ENCODE peak calls at places on chromosomes 3 and 15, in four cellular contexts. One of them, this sample, is unnamed.

GRCh38 chr15:78216276-78217229 is 17.8 kb downstream of the ACSBG1 start:
- DNase-seq in IMR-90: no peak
- DNase-seq in mesendoderm: no peak
- DNase-seq in H1: no peak
- DNase-seq in this sample: no peak

GRCh38 chr3:133944181-133944580 is 48.5 kb upstream of the RAB6B start:
- DNase-seq in IMR-90: peak
- DNase-seq in mesendoderm: no peak
- DNase-seq in H1: no peak
- DNase-seq in this sample: no peak

GRCh38 chr3:188339410-188340295 is 185.7 kb downstream of the LPP start:
- DNase-seq in IMR-90: no peak
- DNase-seq in mesendoderm: peak
- DNase-seq in H1: no peak
- DNase-seq in this sample: no peak

GRCh38 chr15:62307551-62307950 is 142.5 kb upstream of the C2CD4B start:
- DNase-seq in IMR-90: peak
- DNase-seq in mesendoderm: peak
- DNase-seq in H1: no peak
- DNase-seq in this sample: no peak

GRCh38 chr15:82838096-82838735 is 28.8 kb downstream of the WHAMM start:
- DNase-seq in IMR-90: no peak
- DNase-seq in mesendoderm: no peak
- DNase-seq in H1: no peak
- DNase-seq in this sample: no peak

GRCh38 chr3:67653425-67654098 is 850 bp downstream of the SUCLG2 start:
- DNase-seq in IMR-90: peak
- DNase-seq in mesendoderm: no peak
- DNase-seq in H1: no peak
- DNase-seq in this sample: no peak

GRCh38 chr15:29596266-29596665 is 226.0 kb downstream of the TJP1 start:
- DNase-seq in IMR-90: peak
- DNase-seq in mesendoderm: no peak
- DNase-seq in H1: no peak
- DNase-seq in this sample: no peak

GRCh38 chr3:59245879-59246501 is 196.2 kb upstream of the CFAP20DC start:
- DNase-seq in IMR-90: peak
- DNase-seq in mesendoderm: peak
- DNase-seq in H1: no peak
- DNase-seq in this sample: no peak

GRCh38 chr3:146161725-146162047 is 702 bp upstream of the PLOD2 start:
- DNase-seq in IMR-90: peak
- DNase-seq in mesendoderm: peak
- DNase-seq in H1: no peak
- DNase-seq in this sample: no peak

GRCh38 chr3:134804508-134805480 is 9.7 kb downstream of the EPHB1 start:
- DNase-seq in IMR-90: no peak
- DNase-seq in mesendoderm: no peak
- DNase-seq in H1: peak
- DNase-seq in this sample: no peak

GRCh38 chr15:48507416-48508065 is 138.0 kb downstream of the FBN1 start:
- DNase-seq in IMR-90: peak
- DNase-seq in mesendoderm: peak
- DNase-seq in H1: no peak
- DNase-seq in this sample: peak

GRCh38 chr3:33360136-33360825 is 79.9 kb downstream of the UBP1 start:
- DNase-seq in IMR-90: peak
- DNase-seq in mesendoderm: no peak
- DNase-seq in H1: no peak
- DNase-seq in this sample: no peak

GRCh38 chr3:114112696-114113095 is 56.2 kb downstream of the QTRT2 start:
- DNase-seq in IMR-90: no peak
- DNase-seq in mesendoderm: no peak
- DNase-seq in H1: no peak
- DNase-seq in this sample: no peak

GRCh38 chr15:57138260-57138895 is 219.9 kb downstream of the TCF12 start:
- DNase-seq in IMR-90: peak
- DNase-seq in mesendoderm: peak
- DNase-seq in H1: no peak
- DNase-seq in this sample: peak

GRCh38 chr3:30286007-30286669 is 320.3 kb upstream of the TGFBR2 start:
- DNase-seq in IMR-90: peak
- DNase-seq in mesendoderm: no peak
- DNase-seq in H1: no peak
- DNase-seq in this sample: no peak

GRCh38 chr15:63166219-63166618 is 8.9 kb upstream of the RPS27L start:
- DNase-seq in IMR-90: no peak
- DNase-seq in mesendoderm: no peak
- DNase-seq in H1: peak
- DNase-seq in this sample: no peak

GRCh38 chr3:183790700-183791099 is 34.7 kb downstream of the MAP6D1 start:
- DNase-seq in IMR-90: no peak
- DNase-seq in mesendoderm: no peak
- DNase-seq in H1: no peak
- DNase-seq in this sample: no peak

GRCh38 chr3:25423780-25424179 is 4.3 kb upstream of the RARB start:
- DNase-seq in IMR-90: peak
- DNase-seq in mesendoderm: peak
- DNase-seq in H1: no peak
- DNase-seq in this sample: no peak

GRCh38 chr3:54004351-54004750 is 112.7 kb upstream of the SELENOK start:
- DNase-seq in IMR-90: no peak
- DNase-seq in mesendoderm: no peak
- DNase-seq in H1: no peak
- DNase-seq in this sample: no peak

GRCh38 chr3:52095990-52096775 is 39.8 kb upstream of the DUSP7 start:
- DNase-seq in IMR-90: peak
- DNase-seq in mesendoderm: no peak
- DNase-seq in H1: no peak
- DNase-seq in this sample: no peak

GRCh38 chr3:171867976-171868375 is 24.8 kb downstream of the TMEM212 start:
- DNase-seq in IMR-90: no peak
- DNase-seq in mesendoderm: peak
- DNase-seq in H1: no peak
- DNase-seq in this sample: no peak

GRCh38 chr3:143024351-143024960 is 23.1 kb downstream of the U2SURP start:
- DNase-seq in IMR-90: no peak
- DNase-seq in mesendoderm: no peak
- DNase-seq in H1: no peak
- DNase-seq in this sample: no peak

GRCh38 chr15:51046799-51047449 is 47.8 kb downstream of the TNFAIP8L3 start:
- DNase-seq in IMR-90: peak
- DNase-seq in mesendoderm: no peak
- DNase-seq in H1: no peak
- DNase-seq in this sample: no peak

GRCh38 chr3:122343654-122344053 is 18.6 kb downstream of the CSTA start:
- DNase-seq in IMR-90: peak
- DNase-seq in mesendoderm: no peak
- DNase-seq in H1: no peak
- DNase-seq in this sample: no peak

GRCh38 chr3:48596157-48596556 is 1.0 kb upstream of the COL7A1 start:
- DNase-seq in IMR-90: no peak
- DNase-seq in mesendoderm: no peak
- DNase-seq in H1: no peak
- DNase-seq in this sample: no peak
- H3K23ac ChIP-seq in IMR-90: peak
- H3K23ac ChIP-seq in mesendoderm: no peak
- H3K23ac ChIP-seq in H1: no peak
- H3K23ac ChIP-seq in this sample: no peak

GRCh38 chr3:197026481-197026866 is 3.1 kb downstream of the MELTF start:
- DNase-seq in IMR-90: no peak
- DNase-seq in mesendoderm: no peak
- DNase-seq in H1: peak
- DNase-seq in this sample: no peak

GRCh38 chr3:197027151-197027895 is 2.3 kb downstream of the MELTF start:
- DNase-seq in IMR-90: peak
- DNase-seq in mesendoderm: no peak
- DNase-seq in H1: peak
- DNase-seq in this sample: peak

GRCh38 chr3:197029511-197030167 is at the start of gene MELTF:
- DNase-seq in IMR-90: peak
- DNase-seq in mesendoderm: peak
- DNase-seq in H1: peak
- DNase-seq in this sample: peak

GRCh38 chr3:197028711-197029510 is 706 bp downstream of the MELTF start:
- DNase-seq in IMR-90: no peak
- DNase-seq in mesendoderm: peak
- DNase-seq in H1: peak
- DNase-seq in this sample: peak

GRCh38 chr3:197027896-197028710 is 1.5 kb downstream of the MELTF start:
- DNase-seq in IMR-90: no peak
- DNase-seq in mesendoderm: no peak
- DNase-seq in H1: peak
- DNase-seq in this sample: no peak
- H3K4me2 ChIP-seq in IMR-90: no peak
- H3K4me2 ChIP-seq in mesendoderm: no peak
- H3K4me2 ChIP-seq in H1: peak
- H3K4me2 ChIP-seq in this sample: no peak

DNA sequence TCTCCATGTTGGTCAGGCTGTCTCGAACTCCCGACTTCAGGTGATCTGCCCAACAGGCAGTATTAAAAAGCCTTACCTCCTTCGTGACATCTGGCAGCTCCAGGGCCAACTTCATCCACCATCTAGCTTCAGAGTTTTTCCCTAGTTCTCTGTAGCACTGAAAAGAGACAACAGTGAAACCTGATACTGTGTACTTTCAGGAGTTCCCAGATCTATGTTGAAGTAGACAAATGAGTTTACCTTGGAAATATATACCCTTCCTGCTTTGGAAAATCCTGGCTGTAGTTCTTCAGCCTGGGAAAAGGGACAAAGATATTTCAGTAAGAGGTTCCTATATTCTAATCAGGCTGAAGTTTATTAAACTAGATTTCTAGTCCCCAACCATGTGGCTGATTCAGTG is 18.0 kb downstream of the RMDN3 start:
- DNase-seq in IMR-90: peak
- DNase-seq in mesendoderm: no peak
- DNase-seq in H1: no peak
- DNase-seq in this sample: no peak
- H3K56ac ChIP-seq in IMR-90: no peak
- H3K56ac ChIP-seq in mesendoderm: no peak
- H3K56ac ChIP-seq in H1: no peak
- H3K56ac ChIP-seq in this sample: no peak

GRCh38 chr3:128549283-128550112 is 56.5 kb upstream of the GATA2 start:
- DNase-seq in IMR-90: peak
- DNase-seq in mesendoderm: peak
- DNase-seq in H1: no peak
- DNase-seq in this sample: no peak
- H3K23ac ChIP-seq in IMR-90: peak
- H3K23ac ChIP-seq in mesendoderm: peak
- H3K23ac ChIP-seq in H1: no peak
- H3K23ac ChIP-seq in this sample: no peak

GRCh38 chr15:60383008-60383694 is 14.6 kb downstream of the ANXA2 start:
- DNase-seq in IMR-90: no peak
- DNase-seq in mesendoderm: no peak
- DNase-seq in H1: no peak
- DNase-seq in this sample: no peak
- H3K4me2 ChIP-seq in IMR-90: no peak
- H3K4me2 ChIP-seq in mesendoderm: no peak
- H3K4me2 ChIP-seq in H1: no peak
- H3K4me2 ChIP-seq in this sample: no peak

DNA sequence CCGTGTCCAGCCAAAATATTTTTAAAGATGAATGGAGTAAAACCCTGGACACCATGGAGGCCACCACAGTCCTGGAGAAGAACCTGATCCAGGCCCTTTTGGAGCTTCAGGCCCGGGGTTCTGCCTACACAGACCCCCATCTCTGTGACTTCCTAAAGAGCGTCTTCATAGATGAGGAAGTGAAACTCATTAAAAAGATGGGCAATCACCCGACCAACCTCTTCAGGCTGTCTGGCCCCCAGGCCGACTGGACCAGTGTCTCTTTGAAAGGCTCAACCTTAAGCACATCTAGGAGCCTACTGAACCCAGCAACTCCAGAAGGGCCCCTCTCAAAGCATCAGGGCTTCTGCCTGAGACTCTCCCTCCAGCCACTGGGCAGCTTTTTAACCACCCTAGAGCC is 107.9 kb upstream of the FAM174B start:
- DNase-seq in IMR-90: no peak
- DNase-seq in mesendoderm: no peak
- DNase-seq in H1: no peak
- DNase-seq in this sample: no peak
- H3K56ac ChIP-seq in IMR-90: no peak
- H3K56ac ChIP-seq in mesendoderm: no peak
- H3K56ac ChIP-seq in H1: no peak
- H3K56ac ChIP-seq in this sample: no peak

DNA sequence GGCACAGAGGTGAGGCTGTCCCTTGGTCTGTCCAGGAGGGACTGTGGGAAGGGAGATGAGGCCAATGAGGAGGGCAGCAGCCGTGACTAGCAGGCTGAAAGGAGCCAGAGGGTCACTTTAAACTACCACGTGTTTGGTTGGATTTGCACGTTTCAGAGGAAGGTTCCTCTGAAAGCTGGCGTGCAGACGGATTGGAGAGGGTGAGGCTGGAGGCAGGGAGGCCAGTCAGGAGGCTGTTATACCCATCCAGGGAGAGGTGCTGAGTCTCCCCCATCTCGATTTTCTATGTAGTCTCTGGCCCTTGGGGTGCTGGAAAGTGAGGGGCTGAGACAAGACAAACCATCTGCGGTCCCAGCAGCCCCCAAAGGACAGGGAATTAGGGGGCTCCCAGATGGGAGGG is 60.0 kb upstream of the SLC6A1 start:
- DNase-seq in IMR-90: no peak
- DNase-seq in mesendoderm: no peak
- DNase-seq in H1: no peak
- DNase-seq in this sample: no peak
- H3K23ac ChIP-seq in IMR-90: no peak
- H3K23ac ChIP-seq in mesendoderm: no peak
- H3K23ac ChIP-seq in H1: no peak
- H3K23ac ChIP-seq in this sample: no peak